ENCODE peak calls at places on chromosome 1, in eight cellular contexts. K is breast epithelium; E is sigmoid colon; T is CD8-positive, alpha-beta memory T cell; M is GM23248; A is fibroblast of lung; Y is transverse colon; R is psoas muscle. B is an unnamed sample.

GRCh38 chr1:2459757-2460156 is 16.3 kb upstream of the PLCH2 start:
- DNase-seq in K (no peak), E (no peak), T (no peak), M (peak; percentile 62), A (peak; percentile 33), Y (no peak), R (no peak), B (no peak)

GRCh38 chr1:109821221-109821669 is 57.5 kb upstream of the EPS8L3 start:
- DNase-seq in K (peak; percentile 78), E (peak; percentile 84), T (no peak), M (peak; percentile 98), A (peak; percentile 96), Y (peak; percentile 34), R (peak; percentile 88), B (no peak)

GRCh38 chr1:163820748-163821147 is 499.0 kb downstream of the NUF2 start:
- DNase-seq in K (no peak), E (no peak), T (no peak), M (peak; percentile 33), A (no peak), Y (no peak), R (no peak), B (no peak)

GRCh38 chr1:96721382-96722160 is at the start of gene PTBP2:
- DNase-seq in K (peak; percentile 58), E (peak; percentile 88), T (peak; percentile 86), M (peak; percentile 94), A (peak; percentile 71), Y (peak; percentile 84), R (peak; percentile 92), B (no peak)

GRCh38 chr1:18926315-18927081 is 24.1 kb upstream of the ALDH4A1 start:
- DNase-seq in K (peak; percentile 63), E (peak; percentile 84), T (peak; percentile 91), M (peak; percentile 98), A (peak; percentile 96), Y (peak; percentile 70), R (peak; percentile 78), B (no peak)

GRCh38 chr1:183287191-183287675 is 101.2 kb downstream of the LAMC2 start:
- DNase-seq in K (no peak), E (no peak), T (no peak), M (peak; percentile 48), A (peak; percentile 83), Y (no peak), R (no peak), B (no peak)

GRCh38 chr1:7449750-7450149 is 321.3 kb upstream of the VAMP3 start:
- DNase-seq in K (no peak), E (no peak), T (no peak), M (no peak), A (no peak), Y (no peak), R (no peak), B (no peak)

GRCh38 chr1:3352084-3352951 is 102.1 kb upstream of the ARHGEF16 start:
- DNase-seq in K (no peak), E (peak; percentile 92), T (no peak), M (peak; percentile 84), A (peak; percentile 91), Y (peak; percentile 39), R (no peak), B (no peak)

GRCh38 chr1:192550922-192551534 is 24.5 kb upstream of the RGS1 start:
- DNase-seq in K (no peak), E (no peak), T (no peak), M (peak; percentile 83), A (peak; percentile 98), Y (no peak), R (no peak), B (no peak)

GRCh38 chr1:66353207-66353606 is 180.7 kb upstream of the SGIP1 start:
- DNase-seq in K (no peak), E (no peak), T (no peak), M (no peak), A (no peak), Y (no peak), R (no peak), B (no peak)

GRCh38 chr1:113976609-113977278 is 2.5 kb upstream of the OLFML3 start:
- DNase-seq in K (no peak), E (no peak), T (no peak), M (peak; percentile 74), A (peak; percentile 67), Y (no peak), R (peak; percentile 73), B (no peak)
- H3K27ac ChIP-seq in K (no peak overlapping the region), E (peak overlapping the region; percentile 90), T (no peak overlapping the region), M (peak overlapping the region; percentile 18), A (no peak overlapping the region), Y (no peak overlapping the region), R (peak overlapping the region; percentile 71), B (no peak overlapping the region)

DNA sequence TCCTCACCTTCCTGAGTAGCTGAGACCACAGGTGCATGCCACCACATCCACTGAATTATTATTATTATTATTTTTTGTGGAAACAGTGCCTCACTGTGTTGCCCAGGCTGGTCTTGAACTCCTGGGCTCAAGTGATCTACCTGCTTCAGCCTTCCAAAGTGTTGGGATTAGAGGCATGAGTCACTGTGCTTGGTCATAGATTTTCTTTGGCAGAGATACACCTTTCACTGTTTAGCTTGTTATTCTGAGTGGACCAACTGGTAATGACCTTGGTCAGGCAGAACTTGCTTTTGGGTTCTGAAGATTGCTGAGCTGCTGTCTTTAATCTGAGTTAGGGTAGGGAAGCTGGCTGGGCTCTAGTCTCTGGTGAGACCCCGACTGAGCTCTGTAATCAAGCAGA is 66.8 kb downstream of the DNAH14 start:
- DNase-seq in K (no peak), E (no peak), T (no peak), M (peak; percentile 1), A (peak; percentile 47), Y (no peak), R (no peak), B (no peak)
- H3K4me1 ChIP-seq in K (no peaks in the 10 kb centered on the region), E (no peaks in the 10 kb centered on the region), T (no peaks in the 10 kb centered on the region), M (no peaks in the 10 kb centered on the region), A (no peaks in the 10 kb centered on the region), Y (no peaks in the 10 kb centered on the region), R (no peaks in the 10 kb centered on the region), B (no peaks in the 10 kb centered on the region)

DNA sequence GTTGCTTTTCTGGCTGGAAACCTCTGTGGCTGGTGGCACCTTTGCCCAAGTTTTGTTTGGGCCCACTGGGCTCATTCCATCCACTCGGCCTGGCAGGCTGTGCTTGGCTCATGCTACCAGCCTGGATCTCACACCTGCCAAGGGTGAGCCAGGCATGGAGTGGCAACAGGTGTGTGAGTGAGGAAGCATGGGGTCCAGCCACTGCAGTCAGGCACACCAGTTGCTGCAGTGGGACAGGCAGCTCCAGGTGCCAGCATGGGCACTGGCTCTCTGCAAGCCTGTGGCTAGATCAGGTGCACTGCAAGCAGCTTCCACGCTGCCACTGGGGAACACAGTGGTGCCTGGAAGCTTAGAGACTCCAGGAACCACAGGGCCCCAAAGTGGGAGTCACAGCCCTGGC is 57.0 kb downstream of the NUP210L start:
- DNase-seq in K (no peak), E (no peak), T (no peak), M (no peak), A (no peak), Y (no peak), R (no peak), B (no peak)
- H3K27ac ChIP-seq in K (no peak overlapping the region), E (no peak overlapping the region), T (no peak overlapping the region), M (no peak overlapping the region), A (no peak overlapping the region), Y (no peak overlapping the region), R (no peak overlapping the region), B (no peak overlapping the region)

DNA sequence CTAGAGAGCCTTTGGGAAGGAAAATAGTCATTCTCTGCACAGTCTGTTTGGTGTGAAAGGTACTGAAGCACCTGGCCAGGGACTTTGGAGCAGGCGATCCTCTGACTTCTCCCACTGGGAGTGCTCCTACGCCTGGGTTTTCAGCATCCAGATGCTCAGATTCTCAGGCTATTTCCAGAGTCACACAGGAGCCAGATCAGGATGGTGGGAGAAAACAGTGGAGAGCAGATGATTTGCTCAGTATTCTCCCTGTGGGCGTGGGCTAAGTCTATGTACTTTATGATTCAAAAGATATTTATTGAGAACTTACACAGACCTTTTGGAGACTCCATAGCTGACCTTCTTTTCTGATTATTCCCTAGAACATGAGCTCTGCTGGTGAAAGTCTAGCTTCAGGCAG is 134.6 kb downstream of the TENT5C start:
- DNase-seq in K (no peak), E (no peak), T (no peak), M (peak; percentile 32), A (no peak), Y (no peak), R (no peak), B (no peak)
- H3K4me1 ChIP-seq in K (no peaks in the 10 kb centered on the region), E (peaks cover 29% of the 10 kb centered on the region), T (peaks cover 2% of the 10 kb centered on the region), M (peaks cover 7% of the 10 kb centered on the region), A (no peaks in the 10 kb centered on the region), Y (peaks cover 8% of the 10 kb centered on the region), R (no peaks in the 10 kb centered on the region), B (no peaks in the 10 kb centered on the region)

GRCh38 chr1:162189345-162189744 is 119.9 kb downstream of the NOS1AP start:
- DNase-seq in K (no peak), E (no peak), T (no peak), M (no peak), A (no peak), Y (no peak), R (no peak), B (no peak)
- H3K27ac ChIP-seq in K (no peak overlapping the region), E (no peak overlapping the region), T (no peak overlapping the region), M (no peak overlapping the region), A (no peak overlapping the region), Y (no peak overlapping the region), R (no peak overlapping the region), B (no peak overlapping the region)

GRCh38 chr1:11904978-11905377 is 21.2 kb downstream of the KIAA2013 start:
- DNase-seq in K (no peak), E (no peak), T (no peak), M (no peak), A (no peak), Y (no peak), R (no peak), B (no peak)
- H3K4me1 ChIP-seq in K (no peaks in the 10 kb centered on the region), E (peaks cover 7% of the 10 kb centered on the region), T (peaks cover 23% of the 10 kb centered on the region), M (no peaks in the 10 kb centered on the region), A (no peaks in the 10 kb centered on the region), Y (peaks cover 13% of the 10 kb centered on the region), R (no peaks in the 10 kb centered on the region), B (no peaks in the 10 kb centered on the region)

DNA sequence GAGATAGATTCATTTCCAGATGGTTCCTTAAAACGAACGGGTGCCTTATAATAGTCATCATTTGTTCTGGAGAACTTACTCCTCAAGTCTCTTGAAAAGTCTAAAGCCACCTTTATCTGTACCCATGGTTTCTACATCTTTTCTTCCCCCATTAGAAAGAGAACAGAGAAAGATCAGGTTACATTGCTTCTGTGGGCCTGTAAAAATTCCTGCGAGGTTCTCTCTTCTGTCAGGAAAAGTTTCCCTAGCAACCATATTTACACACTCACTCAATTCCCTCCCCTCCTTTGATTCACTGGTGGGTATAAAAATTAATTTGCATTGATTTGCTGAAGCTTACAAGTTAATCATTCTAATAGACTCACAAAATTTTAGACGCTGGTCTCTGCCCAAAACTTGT is 6.7 kb downstream of the PHC2 start:
- DNase-seq in K (no peak), E (no peak), T (no peak), M (no peak), A (peak; percentile 73), Y (no peak), R (no peak), B (no peak)
- H3K27ac ChIP-seq in K (no peak overlapping the region), E (peak overlapping the region; percentile 37), T (no peak overlapping the region), M (peak overlapping the region; percentile 38), A (no peak overlapping the region), Y (no peak overlapping the region), R (no peak overlapping the region), B (no peak overlapping the region)